ENCODE peak calls at places on chromosomes 2 and 18, in four cellular contexts. H, C, W and P are unnamed samples.

GRCh38 chr2:127596311-127597045 is 49.5 kb upstream of the GPR17 start:
- DNase-seq in H (no peak), C (no peak), W (no peak), P (peak; percentile 29)

GRCh38 chr18:11096839-11097750 is 52.3 kb downstream of the PIEZO2 start:
- DNase-seq in H (no peak), C (no peak), W (peak; percentile 56), P (no peak)

GRCh38 chr2:172985139-172985874 is 90.3 kb upstream of the MAP3K20 start:
- DNase-seq in H (peak; percentile 55), C (peak; percentile 83), W (peak; percentile 51), P (peak; percentile 88)

GRCh38 chr2:172667926-172668325 is 67.7 kb upstream of the RAPGEF4 start:
- DNase-seq in H (peak; percentile 66), C (no peak), W (peak; percentile 62), P (peak; percentile 83)

GRCh38 chr2:47293967-47294366 is 109.0 kb upstream of the MSH2 start:
- DNase-seq in H (no peak), C (no peak), W (no peak), P (no peak)

GRCh38 chr2:86768189-86768949 is 22.3 kb downstream of the CD8A start:
- DNase-seq in H (no peak), C (no peak), W (no peak), P (no peak)

GRCh38 chr18:47411159-47411558 is 159.7 kb upstream of the SKOR2 start:
- DNase-seq in H (no peak), C (no peak), W (no peak), P (no peak)

GRCh38 chr2:102366406-102367112 is 11.0 kb downstream of the IL18R1 start:
- DNase-seq in H (no peak), C (no peak), W (no peak), P (no peak)

GRCh38 chr2:166831930-166832329 is 56.4 kb upstream of the XIRP2 start:
- DNase-seq in H (no peak), C (peak; percentile 62), W (no peak), P (no peak)

GRCh38 chr18:46481048-46481846 is 175.8 kb downstream of the LOXHD1 start:
- DNase-seq in H (peak; percentile 60), C (peak; percentile 23), W (peak; percentile 58), P (no peak)

GRCh38 chr2:120874401-120874821 is 138.7 kb downstream of the GLI2 start:
- DNase-seq in H (no peak), C (no peak), W (no peak), P (peak; percentile 50)

GRCh38 chr18:75204262-75204977 is 4.5 kb downstream of the PTGR3 start:
- DNase-seq in H (no peak), C (no peak), W (no peak), P (peak; percentile 93)

GRCh38 chr2:209423562-209424541 is at the start of gene MAP2:
- DNase-seq in H (peak; percentile 90), C (peak; percentile 75), W (peak; percentile 96), P (peak; percentile 98)

GRCh38 chr2:147739531-147739930 is 105.3 kb upstream of the ACVR2A start:
- DNase-seq in H (no peak), C (peak; percentile 21), W (no peak), P (peak; percentile 26)

GRCh38 chr2:152499921-152500320 is 164.9 kb downstream of the FMNL2 start:
- DNase-seq in H (peak; percentile 36), C (no peak), W (peak; percentile 21), P (peak; percentile 66)

GRCh38 chr2:20452551-20452950 is 5.7 kb downstream of the RHOB start:
- DNase-seq in H (no peak), C (peak; percentile 50), W (peak; percentile 54), P (no peak)

GRCh38 chr2:189168876-189169499 is 10.6 kb downstream of the COL5A2 start:
- DNase-seq in H (no peak), C (no peak), W (no peak), P (no peak)

GRCh38 chr2:152466041-152466440 is 131.1 kb downstream of the FMNL2 start:
- DNase-seq in H (no peak), C (peak; percentile 61), W (no peak), P (no peak)

GRCh38 chr18:29083545-29083944 is 906.6 kb upstream of the CDH2 start:
- DNase-seq in H (peak; percentile 10), C (no peak), W (peak; percentile 31), P (no peak)

GRCh38 chr2:191521608-191522208 is 156.2 kb upstream of the NABP1 start:
- DNase-seq in H (peak; percentile 58), C (peak; percentile 37), W (peak; percentile 54), P (no peak)

GRCh38 chr2:224221455-224221913 is 180.4 kb downstream of the FAM124B start:
- DNase-seq in H (peak; percentile 84), C (peak; percentile 98), W (peak; percentile 85), P (peak; percentile 47)

GRCh38 chr2:159209341-159210306 is 76.9 kb downstream of the WDSUB1 start:
- DNase-seq in H (no peak), C (no peak), W (no peak), P (no peak)

GRCh38 chr2:40256649-40257048 is 195.2 kb downstream of the SLC8A1 start:
- DNase-seq in H (no peak), C (peak; percentile 39), W (peak; percentile 23), P (no peak)

GRCh38 chr2:140274891-140275290 is 1494.7 kb upstream of the NXPH2 start:
- DNase-seq in H (no peak), C (no peak), W (no peak), P (no peak)

GRCh38 chr2:235433860-235434259 is 60.0 kb upstream of the AGAP1 start:
- DNase-seq in H (peak; percentile 52), C (peak; percentile 29), W (peak; percentile 60), P (no peak)

GRCh38 chr2:157257312-157258252 is at the start of gene GALNT5:
- DNase-seq in H (peak; percentile 54), C (no peak), W (peak; percentile 58), P (peak; percentile 58)

GRCh38 chr18:10230072-10230471 is 224.4 kb upstream of the APCDD1 start:
- DNase-seq in H (peak; percentile 47), C (peak; percentile 93), W (peak; percentile 70), P (peak; percentile 78)

GRCh38 chr2:63614983-63615945 is 26.5 kb downstream of the MDH1 start:
- DNase-seq in H (no peak), C (peak; percentile 35), W (peak; percentile 9), P (no peak)

GRCh38 chr2:205947621-205948495 is 138.1 kb downstream of the INO80D start:
- DNase-seq in H (peak; percentile 85), C (peak; percentile 67), W (peak; percentile 87), P (peak; percentile 93)

GRCh38 chr2:146004470-146004869 is 1484.6 kb upstream of the ZEB2 start:
- DNase-seq in H (no peak), C (no peak), W (no peak), P (no peak)

GRCh38 chr18:3304832-3305231 is 42.9 kb downstream of the MYL12B start:
- DNase-seq in H (no peak), C (no peak), W (no peak), P (no peak)